ENCODE peak calls at places on chromosome 3, in nine cellular contexts. T, M, D, Z, K, V, O, G and B are unnamed samples.

GRCh38 chr3:37990527-37990926 is at the start of gene VILL:
- DNase-seq in T (no peak), M (no peak), D (peak), Z (no peak), K (no peak), V (no peak), O (no peak), G (no peak), B (no peak)

GRCh38 chr3:173618148-173618547 is 220.6 kb downstream of the NLGN1 start:
- DNase-seq in T (no peak), M (no peak), D (no peak), Z (no peak), K (no peak), V (no peak), O (no peak), G (no peak), B (no peak)

GRCh38 chr3:11037241-11037873 is 44.8 kb downstream of the SLC6A1 start:
- DNase-seq in T (no peak), M (no peak), D (no peak), Z (no peak), K (no peak), V (no peak), O (no peak), G (no peak), B (no peak)

GRCh38 chr3:71304684-71305083 is 278.8 kb downstream of the FOXP1 start:
- DNase-seq in T (no peak), M (no peak), D (peak), Z (no peak), K (no peak), V (no peak), O (peak), G (no peak), B (peak)

GRCh38 chr3:111595239-111595638 is at the start of gene ZBED2:
- DNase-seq in T (no peak), M (no peak), D (no peak), Z (no peak), K (no peak), V (no peak), O (no peak), G (no peak), B (no peak)

GRCh38 chr3:58009026-58009748 is 965 bp downstream of the FLNB start:
- DNase-seq in T (no peak), M (no peak), D (peak), Z (peak), K (peak), V (no peak), O (no peak), G (no peak), B (no peak)

GRCh38 chr3:129609591-129610169 is 3.2 kb upstream of the PLXND1 start:
- DNase-seq in T (no peak), M (no peak), D (no peak), Z (no peak), K (no peak), V (no peak), O (no peak), G (no peak), B (no peak)

GRCh38 chr3:17481116-17481515 is 261.3 kb downstream of the TBC1D5 start:
- DNase-seq in T (no peak), M (no peak), D (no peak), Z (no peak), K (peak), V (no peak), O (no peak), G (no peak), B (no peak)

GRCh38 chr3:100185847-100186246 is 71.5 kb upstream of the FILIP1L start:
- DNase-seq in T (no peak), M (no peak), D (no peak), Z (no peak), K (no peak), V (peak), O (no peak), G (no peak), B (no peak)

GRCh38 chr3:188658606-188659005 is 504.6 kb downstream of the LPP start:
- DNase-seq in T (no peak), M (no peak), D (no peak), Z (no peak), K (no peak), V (no peak), O (no peak), G (no peak), B (no peak)